ENCODE peak calls at places on chromosome 7, in eight cellular contexts. One of them, this sample, is unnamed.

GRCh38 chr7:74134117-74134539 is 40.0 kb upstream of the EIF4H start:
- DNase-seq in trophoblast cell: peak; percentile 91
- DNase-seq in lower leg skin: no peak
- DNase-seq in NCI-H1092 treated with DMSO at 0.1 percent for 48 hours: no peak
- DNase-seq in adipocyte: no peak
- DNase-seq in HEK293T: no peak
- DNase-seq in activated CD4-positive, alpha-beta T cell treated with anti-CD3 and anti-CD28 coated beads for 4 hours: no peak
- DNase-seq in heart right ventricle: no peak
- DNase-seq in this sample: no peak

GRCh38 chr7:124700655-124701054 is 64.9 kb downstream of the GPR37 start:
- DNase-seq in trophoblast cell: peak; percentile 5
- DNase-seq in lower leg skin: no peak
- DNase-seq in NCI-H1092 treated with DMSO at 0.1 percent for 48 hours: no peak
- DNase-seq in adipocyte: no peak
- DNase-seq in HEK293T: no peak
- DNase-seq in activated CD4-positive, alpha-beta T cell treated with anti-CD3 and anti-CD28 coated beads for 4 hours: no peak
- DNase-seq in heart right ventricle: no peak
- DNase-seq in this sample: no peak

GRCh38 chr7:593324-594115 is 73.9 kb upstream of the PDGFA start:
- DNase-seq in trophoblast cell: no peak
- DNase-seq in lower leg skin: no peak
- DNase-seq in NCI-H1092 treated with DMSO at 0.1 percent for 48 hours: no peak
- DNase-seq in adipocyte: no peak
- DNase-seq in HEK293T: no peak
- DNase-seq in activated CD4-positive, alpha-beta T cell treated with anti-CD3 and anti-CD28 coated beads for 4 hours: no peak
- DNase-seq in heart right ventricle: no peak
- DNase-seq in this sample: peak; percentile 21

GRCh38 chr7:5429253-5429856 is 5.7 kb upstream of the TNRC18 start:
- DNase-seq in trophoblast cell: no peak
- DNase-seq in lower leg skin: no peak
- DNase-seq in NCI-H1092 treated with DMSO at 0.1 percent for 48 hours: peak; percentile 63
- DNase-seq in adipocyte: peak; percentile 63
- DNase-seq in HEK293T: no peak
- DNase-seq in activated CD4-positive, alpha-beta T cell treated with anti-CD3 and anti-CD28 coated beads for 4 hours: no peak
- DNase-seq in heart right ventricle: peak; percentile 55
- DNase-seq in this sample: no peak

GRCh38 chr7:135281363-135281949 is 47.8 kb downstream of the STRA8 start:
- DNase-seq in trophoblast cell: peak; percentile 75
- DNase-seq in lower leg skin: peak; percentile 84
- DNase-seq in NCI-H1092 treated with DMSO at 0.1 percent for 48 hours: peak; percentile 84
- DNase-seq in adipocyte: peak; percentile 96
- DNase-seq in HEK293T: peak; percentile 91
- DNase-seq in activated CD4-positive, alpha-beta T cell treated with anti-CD3 and anti-CD28 coated beads for 4 hours: peak; percentile 72
- DNase-seq in heart right ventricle: peak; percentile 45
- DNase-seq in this sample: peak; percentile 80

GRCh38 chr7:135263321-135263970 is 29.8 kb downstream of the STRA8 start:
- DNase-seq in trophoblast cell: no peak
- DNase-seq in lower leg skin: no peak
- DNase-seq in NCI-H1092 treated with DMSO at 0.1 percent for 48 hours: no peak
- DNase-seq in adipocyte: no peak
- DNase-seq in HEK293T: no peak
- DNase-seq in activated CD4-positive, alpha-beta T cell treated with anti-CD3 and anti-CD28 coated beads for 4 hours: no peak
- DNase-seq in heart right ventricle: no peak
- DNase-seq in this sample: no peak

GRCh38 chr7:151754142-151754590 is 122.7 kb downstream of the PRKAG2 start:
- DNase-seq in trophoblast cell: peak; percentile 97
- DNase-seq in lower leg skin: peak; percentile 74
- DNase-seq in NCI-H1092 treated with DMSO at 0.1 percent for 48 hours: peak; percentile 26
- DNase-seq in adipocyte: peak; percentile 97
- DNase-seq in HEK293T: peak; percentile 98
- DNase-seq in activated CD4-positive, alpha-beta T cell treated with anti-CD3 and anti-CD28 coated beads for 4 hours: no peak
- DNase-seq in heart right ventricle: peak; percentile 80
- DNase-seq in this sample: peak; percentile 85

GRCh38 chr7:129724796-129725195 is 113.3 kb downstream of the NRF1 start:
- DNase-seq in trophoblast cell: no peak
- DNase-seq in lower leg skin: no peak
- DNase-seq in NCI-H1092 treated with DMSO at 0.1 percent for 48 hours: no peak
- DNase-seq in adipocyte: no peak
- DNase-seq in HEK293T: no peak
- DNase-seq in activated CD4-positive, alpha-beta T cell treated with anti-CD3 and anti-CD28 coated beads for 4 hours: no peak
- DNase-seq in heart right ventricle: no peak
- DNase-seq in this sample: no peak

GRCh38 chr7:2713370-2713769 is 25.4 kb downstream of the AMZ1 start:
- DNase-seq in trophoblast cell: no peak
- DNase-seq in lower leg skin: no peak
- DNase-seq in NCI-H1092 treated with DMSO at 0.1 percent for 48 hours: no peak
- DNase-seq in adipocyte: no peak
- DNase-seq in HEK293T: no peak
- DNase-seq in activated CD4-positive, alpha-beta T cell treated with anti-CD3 and anti-CD28 coated beads for 4 hours: no peak
- DNase-seq in heart right ventricle: no peak
- DNase-seq in this sample: peak; percentile 68

GRCh38 chr7:86643478-86644281 is at the start of gene GRM3:
- DNase-seq in trophoblast cell: no peak
- DNase-seq in lower leg skin: no peak
- DNase-seq in NCI-H1092 treated with DMSO at 0.1 percent for 48 hours: peak; percentile 69
- DNase-seq in adipocyte: no peak
- DNase-seq in HEK293T: peak; percentile 83
- DNase-seq in activated CD4-positive, alpha-beta T cell treated with anti-CD3 and anti-CD28 coated beads for 4 hours: no peak
- DNase-seq in heart right ventricle: peak; percentile 18
- DNase-seq in this sample: peak; percentile 36

GRCh38 chr7:49166441-49166840 is 242.1 kb downstream of the CDC14C start:
- DNase-seq in trophoblast cell: no peak
- DNase-seq in lower leg skin: no peak
- DNase-seq in NCI-H1092 treated with DMSO at 0.1 percent for 48 hours: peak; percentile 14
- DNase-seq in adipocyte: no peak
- DNase-seq in HEK293T: no peak
- DNase-seq in activated CD4-positive, alpha-beta T cell treated with anti-CD3 and anti-CD28 coated beads for 4 hours: no peak
- DNase-seq in heart right ventricle: no peak
- DNase-seq in this sample: no peak

GRCh38 chr7:54015251-54015650 is 526.9 kb upstream of the VSTM2A start:
- DNase-seq in trophoblast cell: no peak
- DNase-seq in lower leg skin: no peak
- DNase-seq in NCI-H1092 treated with DMSO at 0.1 percent for 48 hours: no peak
- DNase-seq in adipocyte: no peak
- DNase-seq in HEK293T: no peak
- DNase-seq in activated CD4-positive, alpha-beta T cell treated with anti-CD3 and anti-CD28 coated beads for 4 hours: no peak
- DNase-seq in heart right ventricle: no peak
- DNase-seq in this sample: no peak

GRCh38 chr7:23235688-23236280 is 10.8 kb upstream of the GPNMB start:
- DNase-seq in trophoblast cell: no peak
- DNase-seq in lower leg skin: peak; percentile 84
- DNase-seq in NCI-H1092 treated with DMSO at 0.1 percent for 48 hours: no peak
- DNase-seq in adipocyte: no peak
- DNase-seq in HEK293T: no peak
- DNase-seq in activated CD4-positive, alpha-beta T cell treated with anti-CD3 and anti-CD28 coated beads for 4 hours: no peak
- DNase-seq in heart right ventricle: no peak
- DNase-seq in this sample: no peak

GRCh38 chr7:147509052-147509480 is 1081.5 kb upstream of the C7orf33 start:
- DNase-seq in trophoblast cell: no peak
- DNase-seq in lower leg skin: no peak
- DNase-seq in NCI-H1092 treated with DMSO at 0.1 percent for 48 hours: no peak
- DNase-seq in adipocyte: peak; percentile 75
- DNase-seq in HEK293T: no peak
- DNase-seq in activated CD4-positive, alpha-beta T cell treated with anti-CD3 and anti-CD28 coated beads for 4 hours: no peak
- DNase-seq in heart right ventricle: no peak
- DNase-seq in this sample: no peak

GRCh38 chr7:44515595-44516268 is 25.3 kb upstream of the NUDCD3 start:
- DNase-seq in trophoblast cell: no peak
- DNase-seq in lower leg skin: no peak
- DNase-seq in NCI-H1092 treated with DMSO at 0.1 percent for 48 hours: no peak
- DNase-seq in adipocyte: no peak
- DNase-seq in HEK293T: no peak
- DNase-seq in activated CD4-positive, alpha-beta T cell treated with anti-CD3 and anti-CD28 coated beads for 4 hours: no peak
- DNase-seq in heart right ventricle: no peak
- DNase-seq in this sample: no peak

GRCh38 chr7:46613116-46613515 is 692.0 kb upstream of the IGFBP3 start:
- DNase-seq in trophoblast cell: no peak
- DNase-seq in lower leg skin: no peak
- DNase-seq in NCI-H1092 treated with DMSO at 0.1 percent for 48 hours: no peak
- DNase-seq in adipocyte: no peak
- DNase-seq in HEK293T: no peak
- DNase-seq in activated CD4-positive, alpha-beta T cell treated with anti-CD3 and anti-CD28 coated beads for 4 hours: no peak
- DNase-seq in heart right ventricle: peak; percentile 15
- DNase-seq in this sample: peak; percentile 54

GRCh38 chr7:57179776-57180415 is 47.7 kb upstream of the ZNF479 start:
- DNase-seq in trophoblast cell: no peak
- DNase-seq in lower leg skin: no peak
- DNase-seq in NCI-H1092 treated with DMSO at 0.1 percent for 48 hours: no peak
- DNase-seq in adipocyte: no peak
- DNase-seq in HEK293T: no peak
- DNase-seq in activated CD4-positive, alpha-beta T cell treated with anti-CD3 and anti-CD28 coated beads for 4 hours: no peak
- DNase-seq in heart right ventricle: no peak
- DNase-seq in this sample: no peak

GRCh38 chr7:84729284-84729683 is 457.6 kb downstream of the SEMA3D start:
- DNase-seq in trophoblast cell: peak; percentile 22
- DNase-seq in lower leg skin: no peak
- DNase-seq in NCI-H1092 treated with DMSO at 0.1 percent for 48 hours: no peak
- DNase-seq in adipocyte: peak; percentile 51
- DNase-seq in HEK293T: no peak
- DNase-seq in activated CD4-positive, alpha-beta T cell treated with anti-CD3 and anti-CD28 coated beads for 4 hours: no peak
- DNase-seq in heart right ventricle: no peak
- DNase-seq in this sample: no peak

GRCh38 chr7:44980393-44981034 is 1.7 kb upstream of the MYO1G start:
- DNase-seq in trophoblast cell: peak; percentile 55
- DNase-seq in lower leg skin: peak; percentile 46
- DNase-seq in NCI-H1092 treated with DMSO at 0.1 percent for 48 hours: no peak
- DNase-seq in adipocyte: no peak
- DNase-seq in HEK293T: no peak
- DNase-seq in activated CD4-positive, alpha-beta T cell treated with anti-CD3 and anti-CD28 coated beads for 4 hours: peak; percentile 57
- DNase-seq in heart right ventricle: no peak
- DNase-seq in this sample: no peak

This sample was measured in left cardiac atrium.